ENCODE peak calls at places on chromosomes 6 and 20, in ten cellular contexts. W is stomach, K is GM23338, V is suprapubic skin, J is prostate gland, H is HepG2, F is HCT116, G is transverse colon, U is HL-60, L is endothelial cell of umbilical vein. S is an unnamed sample.
A peak's percentile ranks its signal among the peaks of the same experiment; 100 is the strongest.

GRCh38 chr6:72689107-72689954 is 67.5 kb downstream of the KCNQ5 start:
- DNase-seq in G (no peak), W (no peak), F (no peak), U (no peak), L (no peak), J (no peak), H (no peak), K (no peak), V (no peak), S (no peak)

GRCh38 chr6:74289881-74290280 is 593.9 kb downstream of the CD109 start:
- DNase-seq in K (no peak), W (no peak), L (no peak), H (no peak), F (no peak), G (no peak), U (no peak), V (no peak), J (no peak), S (no peak)

GRCh38 chr6:21595265-21595950 is 1.9 kb downstream of the SOX4 start:
- DNase-seq in V (no peak), G (peak; percentile 45), K (no peak), J (peak; percentile 48), L (no peak), H (no peak), F (no peak), W (peak; percentile 56), U (no peak), S (no peak)

GRCh38 chr20:9989066-9989724 is 45.6 kb upstream of the ANKEF1 start:
- DNase-seq in U (peak; percentile 22), V (no peak), F (no peak), G (no peak), K (no peak), L (peak; percentile 33), H (no peak), J (no peak), W (no peak), S (peak; percentile 86)

GRCh38 chr20:6519556-6519955 is 247.9 kb upstream of the BMP2 start:
- DNase-seq in V (no peak), F (no peak), J (no peak), U (no peak), H (no peak), L (peak; percentile 52), W (no peak), K (no peak), G (no peak), S (no peak)

GRCh38 chr20:2563116-2563515 is 26.7 kb downstream of the TMC2 start:
- DNase-seq in H (no peak), F (no peak), U (no peak), L (no peak), V (no peak), J (no peak), G (no peak), W (no peak), K (no peak), S (no peak)

GRCh38 chr6:149876241-149876933 is 12.2 kb upstream of the LRP11 start:
- DNase-seq in H (no peak), L (no peak), J (no peak), K (no peak), U (no peak), W (no peak), V (no peak), F (no peak), G (no peak), S (no peak)

GRCh38 chr6:118768904-118769325 is 117.5 kb upstream of the CEP85L start:
- DNase-seq in V (no peak), G (no peak), F (no peak), U (peak; percentile 67), L (no peak), J (peak; percentile 29), K (no peak), H (no peak), W (no peak), S (no peak)

GRCh38 chr6:127366281-127367022 is 23.0 kb upstream of the ECHDC1 start:
- DNase-seq in W (no peak), J (no peak), F (peak; percentile 92), L (peak; percentile 36), V (no peak), H (no peak), U (no peak), G (no peak), K (peak; percentile 47), S (no peak)

GRCh38 chr20:61720348-61720696 is 345.4 kb downstream of the TAF4 start:
- DNase-seq in J (no peak), K (no peak), F (no peak), H (no peak), L (no peak), U (no peak), G (no peak), V (no peak), W (no peak), S (no peak)

GRCh38 chr20:61718361-61718760 is 347.3 kb downstream of the TAF4 start:
- DNase-seq in F (no peak), V (no peak), J (no peak), U (no peak), H (no peak), G (no peak), K (no peak), W (no peak), L (no peak), S (no peak)

GRCh38 chr20:61722146-61722678 is 343.5 kb downstream of the TAF4 start:
- DNase-seq in U (no peak), K (no peak), V (no peak), W (no peak), F (no peak), J (no peak), L (no peak), G (no peak), H (no peak), S (no peak)

GRCh38 chr20:61723538-61724257 is 342.0 kb downstream of the TAF4 start:
- DNase-seq in K (no peak), J (no peak), W (no peak), H (peak; percentile 49), G (no peak), V (no peak), U (no peak), F (no peak), L (no peak), S (no peak)

GRCh38 chr20:61719691-61720347 is 345.9 kb downstream of the TAF4 start:
- DNase-seq in U (peak; percentile 4), J (no peak), H (no peak), W (no peak), G (no peak), L (no peak), F (no peak), K (peak; percentile 15), V (no peak), S (no peak)
- H3K27ac ChIP-seq in U (no peak overlapping the region), J (no peak overlapping the region), H (no peak overlapping the region), W (no peak overlapping the region), G (no peak overlapping the region), L (no peak overlapping the region), F (no peak overlapping the region), K (no peak overlapping the region), V (no peak overlapping the region), S (no peak overlapping the region)

GRCh38 chr20:845967-846893 is 12.7 kb downstream of the FAM110A start:
- DNase-seq in F (no peak), G (no peak), K (no peak), V (no peak), H (no peak), W (no peak), L (no peak), U (peak; percentile 47), J (no peak), S (no peak)
- H3K4me3 ChIP-seq in F (no peak overlapping the region), G (no peak overlapping the region), K (peak overlapping the region; percentile 76), V (peak overlapping the region; percentile 54), H (no peak overlapping the region), W (peak overlapping the region; percentile 42), L (no peak overlapping the region), U (no peak overlapping the region), J (no peak overlapping the region), S (no peak overlapping the region)

GRCh38 chr20:58652606-58653303 is 1.7 kb downstream of the STX16 start:
- DNase-seq in K (no peak), L (peak; percentile 44), H (no peak), V (no peak), U (no peak), W (no peak), J (no peak), F (no peak), G (no peak), S (no peak)
- TF ChIP-seq POLR2AphosphoS5 in K (no peak), L (no peak), H (no peak), V (no peak), U (no peak), W (no peak), J (no peak), F (no peak), G (no peak), S (no peak)

DNA sequence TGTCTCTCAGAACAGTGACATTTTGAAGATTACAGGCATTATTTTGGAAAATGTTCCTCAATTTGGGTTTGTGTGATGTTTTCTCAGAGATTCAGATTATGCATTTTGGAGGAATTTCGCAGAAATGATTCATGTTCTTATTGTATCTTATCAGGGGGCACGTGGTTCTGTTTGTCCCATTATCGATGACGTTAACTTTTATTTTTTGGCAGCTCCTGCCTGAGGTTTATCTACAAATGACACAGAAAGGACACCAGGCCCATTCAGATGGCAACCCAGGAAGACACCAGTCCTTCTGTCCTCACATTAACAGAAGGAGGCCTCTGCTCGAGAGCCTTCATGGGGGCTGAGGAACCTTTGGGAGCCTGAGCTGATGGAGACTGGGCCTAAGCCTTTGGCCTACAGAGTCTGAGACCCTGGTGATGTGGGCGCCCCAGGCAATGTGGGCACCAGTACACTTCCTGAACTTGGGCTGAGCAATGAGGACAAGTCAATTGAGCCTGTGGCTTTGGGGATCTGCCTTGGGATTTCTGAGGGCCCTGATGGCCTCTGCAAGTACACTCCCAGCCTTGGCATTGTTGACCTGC is 41.2 kb upstream of the EZR start:
- DNase-seq in F (no peak), V (no peak), J (no peak), K (no peak), L (no peak), W (no peak), G (no peak), U (no peak), H (no peak), S (no peak)
- H3K27ac ChIP-seq in F (no peak overlapping the region), V (no peak overlapping the region), J (no peak overlapping the region), K (no peak overlapping the region), L (no peak overlapping the region), W (peak overlapping the region; percentile 78), G (no peak overlapping the region), U (no peak overlapping the region), H (no peak overlapping the region), S (no peak overlapping the region)

GRCh38 chr6:10441655-10442009 is 26.8 kb upstream of the TFAP2A start:
- DNase-seq in K (no peak), V (no peak), G (no peak), F (no peak), U (no peak), H (no peak), W (no peak), L (no peak), J (no peak), S (no peak)
- H3K4me3 ChIP-seq in K (no peak overlapping the region), V (no peak overlapping the region), G (no peak overlapping the region), F (peak overlapping the region; percentile 53), U (no peak overlapping the region), H (no peak overlapping the region), W (no peak overlapping the region), L (no peak overlapping the region), J (no peak overlapping the region), S (no peak overlapping the region)

GRCh38 chr6:166488081-166488685 is 98.3 kb downstream of the RAMACL start:
- DNase-seq in L (peak; percentile 99), H (no peak), V (peak; percentile 81), J (no peak), G (peak; percentile 57), W (peak; percentile 46), F (no peak), U (peak; percentile 48), K (no peak), S (peak; percentile 50)
- TF ChIP-seq POLR2AphosphoS5 in L (peak; percentile 99), H (no peak), V (no peak), J (no peak), G (no peak), W (no peak), F (no peak), U (peak; percentile 99), K (no peak), S (peak; percentile 41)